ENCODE peak calls at places on chromosomes 2 and 18, in five cellular contexts. C is IMR-90, G is stomach, L is HL-60, J is thoracic aorta. B is an unnamed sample.

GRCh38 chr18:29780814-29781213 is 1261.7 kb downstream of the DSC3 start:
- DNase-seq in C (no peak), G (no peak), L (no peak), J (no peak), B (no peak)

GRCh38 chr2:198296665-198297308 is 492.4 kb downstream of the PLCL1 start:
- DNase-seq in C (peak), G (peak), L (peak), J (no peak), B (no peak)

GRCh38 chr2:106316937-106317336 is 122.8 kb upstream of the UXS1 start:
- DNase-seq in C (no peak), G (no peak), L (no peak), J (no peak), B (no peak)

GRCh38 chr2:104606056-104606455 is 247.9 kb upstream of the POU3F3 start:
- DNase-seq in C (no peak), G (no peak), L (no peak), J (no peak), B (no peak)

GRCh38 chr18:76364282-76365259 is 130.5 kb downstream of the ZNF516 start:
- DNase-seq in C (no peak), G (no peak), L (no peak), J (no peak), B (no peak)

GRCh38 chr2:133264951-133265949 is 303.0 kb downstream of the NCKAP5 start:
- DNase-seq in C (no peak), G (peak), L (no peak), J (no peak), B (no peak)

GRCh38 chr2:237490009-237490804 is 3.2 kb downstream of the MLPH start:
- DNase-seq in C (no peak), G (peak), L (no peak), J (no peak), B (no peak)

GRCh38 chr2:240997856-240998705 is at the start of gene SNED1:
- DNase-seq in C (peak), G (peak), L (no peak), J (peak), B (peak)

GRCh38 chr18:32661486-32662299 is 111.1 kb downstream of the KLHL14 start:
- DNase-seq in C (no peak), G (no peak), L (no peak), J (no peak), B (no peak)

GRCh38 chr18:48442761-48443160 is 33.6 kb upstream of the ZBTB7C start:
- DNase-seq in C (peak), G (no peak), L (no peak), J (no peak), B (no peak)

GRCh38 chr2:235432741-235433520 is 60.9 kb upstream of the AGAP1 start:
- DNase-seq in C (no peak), G (no peak), L (no peak), J (no peak), B (no peak)

DNA sequence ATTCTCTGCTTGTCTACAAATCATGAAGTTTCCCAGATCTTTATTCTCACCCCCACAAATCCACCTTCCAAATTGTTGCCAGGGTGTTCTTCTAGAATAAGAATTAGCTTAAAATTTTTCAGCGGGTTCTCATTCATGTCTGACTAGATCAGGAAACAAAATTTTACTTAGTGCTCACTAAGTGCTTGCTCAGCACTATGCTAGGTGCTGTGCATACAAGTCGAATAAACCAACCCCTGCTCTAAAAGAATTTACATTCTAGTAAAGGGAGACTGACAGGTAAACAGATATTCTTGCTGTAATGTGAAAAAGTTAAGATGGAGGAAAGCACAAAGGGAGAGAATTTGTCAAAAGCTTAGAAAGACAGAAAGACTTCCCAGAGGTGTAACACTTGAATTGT is 2.4 kb upstream of the FSIP2 start:
- DNase-seq in C (no peak), G (no peak), L (no peak), J (no peak), B (no peak)
- TF ChIP-seq CTCF in C (no peak), G (no peak), L (no peak), J (no peak), B (no peak)

DNA sequence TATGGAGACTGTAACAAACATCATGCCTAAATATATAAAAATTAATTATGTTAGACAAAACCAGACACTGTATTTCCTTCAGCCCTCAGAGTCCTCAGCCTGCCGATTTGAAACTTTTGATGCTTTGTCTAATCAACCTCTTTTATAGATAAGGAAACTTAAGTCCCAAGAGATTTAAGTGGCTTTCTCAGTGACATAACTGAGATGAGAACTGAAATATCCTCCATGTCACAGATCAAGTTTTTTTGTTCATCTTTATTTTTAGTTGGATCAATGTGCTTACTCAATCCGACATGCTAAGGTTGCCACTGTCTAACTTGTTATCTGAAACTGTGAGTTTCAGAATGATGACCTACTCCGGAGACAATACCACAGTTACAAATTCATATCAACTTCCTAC is 72.3 kb downstream of the BARD1 start:
- DNase-seq in C (no peak), G (no peak), L (no peak), J (no peak), B (no peak)
- TF ChIP-seq CTCF in C (no peak), G (no peak), L (no peak), J (no peak), B (no peak)

GRCh38 chr2:75790790-75791467 is 80.2 kb upstream of the GCFC2 start:
- DNase-seq in C (no peak), G (no peak), L (no peak), J (no peak), B (no peak)
- TF ChIP-seq CTCF in C (no peak), G (no peak), L (no peak), J (no peak), B (no peak)

DNA sequence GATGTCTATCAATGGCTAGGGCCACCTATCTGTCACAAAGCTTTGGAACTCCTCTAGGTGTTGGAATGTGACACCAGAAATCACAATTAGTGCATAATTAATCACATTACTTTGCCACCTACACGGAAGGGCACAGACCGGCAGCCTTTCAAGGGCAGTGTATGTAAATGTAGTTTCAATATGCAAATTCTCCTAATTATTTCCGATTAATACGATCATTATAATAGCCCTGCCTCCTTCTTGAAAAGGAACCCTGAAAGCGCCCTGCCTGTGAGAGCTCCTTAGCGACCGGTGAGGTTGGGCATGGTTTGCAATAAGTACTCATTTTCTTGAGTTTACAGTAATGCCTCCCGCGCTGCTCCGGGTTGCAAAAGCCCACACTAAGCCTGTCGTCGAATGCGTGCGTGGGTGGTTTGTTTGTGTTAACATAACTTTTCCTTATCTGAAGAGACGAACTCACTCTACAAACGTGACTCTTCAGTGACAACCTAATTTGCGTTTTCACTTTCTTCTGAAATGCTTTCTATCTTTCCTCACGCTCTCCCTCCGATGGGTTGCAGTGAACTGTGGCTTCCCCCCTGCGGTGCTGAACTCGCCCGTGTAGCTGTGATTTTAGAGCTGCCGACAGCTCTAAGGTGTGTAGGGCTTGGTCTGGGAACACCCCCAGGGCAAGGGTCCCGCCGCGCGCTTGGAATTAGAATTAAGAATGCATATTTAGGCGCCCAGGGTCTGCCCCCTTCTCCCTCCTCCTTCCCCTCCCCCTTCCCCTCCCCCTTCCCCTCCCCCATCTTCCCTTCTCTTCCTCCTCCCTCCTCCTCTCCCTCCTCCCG is 710 bp upstream of the ID2 start:
- DNase-seq in C (peak), G (peak), L (peak), J (peak), B (no peak)
- TF ChIP-seq CTCF in C (peak), G (no peak), L (no peak), J (no peak), B (no peak)

GRCh38 chr18:51197661-51198424 is at the start of gene MEX3C:
- DNase-seq in C (peak), G (peak), L (peak), J (peak), B (peak)
- TF ChIP-seq CTCF in C (peak), G (no peak), L (no peak), J (no peak), B (peak)

DNA sequence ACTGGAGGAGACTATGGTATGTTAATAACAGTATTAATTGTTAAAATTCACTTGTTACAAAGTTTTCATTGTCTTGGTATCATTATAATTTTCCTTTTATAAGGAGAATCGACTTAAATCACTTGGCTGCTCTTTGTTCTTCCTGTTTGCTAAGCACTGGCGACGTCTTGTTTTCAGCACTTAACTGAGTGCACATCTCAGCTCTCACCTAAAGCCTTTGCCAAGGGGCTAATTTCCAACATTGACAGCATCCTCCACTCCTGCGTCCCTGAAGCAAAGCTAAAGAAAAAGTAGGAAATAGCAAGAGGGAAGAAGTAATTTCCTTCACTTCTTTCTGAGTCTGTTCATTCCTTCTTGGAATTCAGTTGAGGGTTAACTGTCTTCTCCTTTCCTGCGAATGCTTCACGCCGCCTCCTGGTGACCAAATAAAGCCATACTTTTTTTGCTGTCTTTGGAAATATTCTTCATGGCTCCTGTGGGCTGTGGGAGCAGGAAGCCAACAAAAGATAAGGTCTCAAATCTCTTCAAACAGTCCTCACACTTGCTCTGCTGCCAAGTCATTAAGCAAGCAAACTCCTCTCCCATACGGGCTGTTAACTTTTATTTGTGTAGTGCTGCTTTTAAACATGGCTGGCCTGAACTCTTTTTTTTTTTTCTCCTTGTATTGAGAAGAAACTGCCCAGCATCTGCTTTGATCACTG is 100.8 kb downstream of the DPP10 start:
- DNase-seq in C (no peak), G (no peak), L (no peak), J (no peak), B (no peak)
- TF ChIP-seq CTCF in C (peak), G (no peak), L (no peak), J (peak), B (no peak)

GRCh38 chr18:22983175-22983574 is 50.0 kb downstream of the RBBP8 start:
- DNase-seq in C (peak), G (no peak), L (peak), J (no peak), B (no peak)
- TF ChIP-seq CTCF in C (peak), G (no peak), L (no peak), J (peak), B (peak)